ENCODE peak calls at places on chromosomes 12 and 14, in five cellular contexts. M, F, N, G and D are unnamed samples.

GRCh38 chr12:124461851-124462623 is 105.4 kb downstream of the NCOR2 start:
- DNase-seq in F (no peak), M (peak; percentile 33), G (no peak), N (no peak), D (no peak)

GRCh38 chr12:87848248-87848868 is 180.8 kb downstream of the C12orf50 start:
- DNase-seq in N (peak; percentile 60), M (peak; percentile 82), F (peak; percentile 49), G (no peak), D (peak; percentile 65)

GRCh38 chr12:65536876-65537661 is 258.6 kb downstream of the MSRB3 start:
- DNase-seq in N (peak; percentile 25), F (no peak), M (peak; percentile 100), G (no peak), D (peak; percentile 100)

GRCh38 chr14:61549425-61549824 is 145.9 kb upstream of the HIF1A start:
- DNase-seq in N (no peak), M (peak; percentile 63), G (no peak), F (no peak), D (peak; percentile 26)

GRCh38 chr12:44774815-44775411 is 101.2 kb downstream of the NELL2 start:
- DNase-seq in G (peak; percentile 76), N (peak; percentile 58), F (peak; percentile 45), M (peak; percentile 1), D (peak; percentile 4)

GRCh38 chr14:22547309-22547947 is 41.6 kb downstream of the DAD1 start:
- DNase-seq in G (no peak), M (no peak), N (no peak), F (no peak), D (peak; percentile 61)

GRCh38 chr12:56840922-56841321 is 77.8 kb downstream of the HSD17B6 start:
- DNase-seq in F (no peak), M (peak; percentile 18), G (peak; percentile 54), N (peak; percentile 79), D (peak; percentile 44)

GRCh38 chr12:56158926-56159461 is 835 bp downstream of the MYL6 start:
- DNase-seq in G (peak; percentile 86), N (peak; percentile 89), F (peak; percentile 46), M (peak; percentile 58), D (peak; percentile 72)

GRCh38 chr14:89391123-89391522 is 25.9 kb downstream of the FOXN3 start:
- DNase-seq in N (no peak), G (no peak), F (no peak), M (peak; percentile 17), D (no peak)

GRCh38 chr14:24840204-24840893 is 206.4 kb upstream of the GZMB start:
- DNase-seq in M (no peak), G (no peak), N (peak; percentile 75), F (no peak), D (peak; percentile 29)

GRCh38 chr12:10829994-10830393 is 3.8 kb upstream of the TAS2R10 start:
- DNase-seq in N (no peak), M (no peak), G (no peak), F (no peak), D (no peak)

GRCh38 chr14:28412076-28412475 is 354.5 kb upstream of the FOXG1 start:
- DNase-seq in F (no peak), N (no peak), G (no peak), M (no peak), D (no peak)

GRCh38 chr12:40287369-40287975 is 62.7 kb downstream of the LRRK2 start:
- DNase-seq in N (no peak), M (no peak), F (no peak), G (no peak), D (no peak)

GRCh38 chr14:68627050-68627867 is 165.6 kb downstream of the ZFP36L1 start:
- DNase-seq in N (peak; percentile 39), M (no peak), F (no peak), G (no peak), D (peak; percentile 56)

GRCh38 chr14:68628605-68629310 is 164.1 kb downstream of the ZFP36L1 start:
- DNase-seq in M (no peak), G (peak; percentile 60), N (peak; percentile 87), F (no peak), D (no peak)

GRCh38 chr14:68626386-68626785 is 166.5 kb downstream of the ZFP36L1 start:
- DNase-seq in M (no peak), N (no peak), F (no peak), G (no peak), D (no peak)

GRCh38 chr14:68630081-68630571 is 162.7 kb downstream of the ZFP36L1 start:
- DNase-seq in M (no peak), N (no peak), G (no peak), F (no peak), D (no peak)

DNA sequence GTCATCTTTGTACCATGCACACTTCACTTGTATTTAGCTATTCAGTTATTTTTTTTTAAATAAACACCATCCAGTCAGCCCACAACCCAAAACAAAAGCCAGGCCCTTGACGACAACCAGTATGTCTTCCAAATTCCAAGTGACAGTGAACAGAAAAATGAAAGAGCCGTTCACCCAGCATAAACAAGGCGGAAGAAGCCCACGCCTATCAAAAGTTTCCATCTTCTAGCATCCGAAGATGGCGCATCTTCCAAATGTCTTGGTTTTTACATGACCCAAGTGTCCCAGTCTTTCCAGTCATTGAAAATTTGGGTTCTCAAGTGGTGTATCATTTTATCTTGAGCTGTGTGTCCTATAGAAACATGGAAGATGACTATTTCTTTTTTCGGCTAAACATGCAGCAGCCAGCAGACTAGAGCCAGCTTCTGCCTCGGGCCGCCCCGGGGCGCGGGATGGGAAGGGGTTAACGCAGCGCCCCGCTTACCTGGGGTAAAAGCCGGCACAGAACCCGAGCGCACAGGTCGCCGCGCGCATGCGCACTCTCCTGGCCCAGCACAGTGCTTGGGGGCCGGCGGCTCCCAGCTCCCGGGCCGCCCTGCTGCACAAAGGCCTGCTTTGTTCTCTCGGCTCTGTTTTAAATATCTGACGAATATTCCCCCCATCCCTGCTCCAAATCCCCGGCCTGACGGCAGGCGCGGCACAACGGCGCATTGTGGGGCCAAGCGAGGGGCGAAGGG is 164.8 kb downstream of the ZFP36L1 start:
- DNase-seq in M (no peak), N (peak; percentile 83), F (peak; percentile 52), G (peak; percentile 85), D (no peak)
- H3K79me1 ChIP-seq in M (no peaks in the 10 kb centered on the region), N (no peaks in the 10 kb centered on the region), F (no peaks in the 10 kb centered on the region), G (no peaks in the 10 kb centered on the region), D (no peaks in the 10 kb centered on the region)

GRCh38 chr12:46263140-46264017 is 5.5 kb downstream of the SLC38A1 start:
- DNase-seq in M (no peak), G (no peak), F (no peak), N (no peak), D (no peak)

GRCh38 chr12:46265734-46266133 is 3.1 kb downstream of the SLC38A1 start:
- DNase-seq in M (no peak), F (no peak), G (no peak), N (no peak), D (no peak)

GRCh38 chr12:46266382-46266791 is 2.5 kb downstream of the SLC38A1 start:
- DNase-seq in M (peak; percentile 61), F (no peak), N (peak; percentile 62), G (no peak), D (peak; percentile 61)

GRCh38 chr12:46264057-46264456 is 4.8 kb downstream of the SLC38A1 start:
- DNase-seq in M (peak; percentile 73), N (no peak), G (no peak), F (no peak), D (peak; percentile 42)

GRCh38 chr12:46265102-46265501 is 3.7 kb downstream of the SLC38A1 start:
- DNase-seq in N (no peak), G (no peak), M (no peak), F (no peak), D (no peak)
- H3K79me1 ChIP-seq in N (no peaks in the 10 kb centered on the region), G (no peaks in the 10 kb centered on the region), M (peaks cover 21% of the 10 kb centered on the region), F (peaks cover 6% of the 10 kb centered on the region), D (peaks cover 3% of the 10 kb centered on the region)

GRCh38 chr12:108621161-108621560 is 12.5 kb downstream of the SELPLG start:
- DNase-seq in N (no peak), F (no peak), M (no peak), G (no peak), D (no peak)

GRCh38 chr12:108620236-108620879 is 13.3 kb downstream of the SELPLG start:
- DNase-seq in G (no peak), F (no peak), M (peak; percentile 63), N (no peak), D (peak; percentile 86)

GRCh38 chr12:108622921-108623514 is 10.7 kb downstream of the SELPLG start:
- DNase-seq in N (no peak), G (no peak), M (no peak), F (no peak), D (no peak)

GRCh38 chr12:108622425-108622824 is 11.3 kb downstream of the SELPLG start:
- DNase-seq in N (peak; percentile 94), G (peak; percentile 73), F (no peak), M (no peak), D (peak; percentile 88)

DNA sequence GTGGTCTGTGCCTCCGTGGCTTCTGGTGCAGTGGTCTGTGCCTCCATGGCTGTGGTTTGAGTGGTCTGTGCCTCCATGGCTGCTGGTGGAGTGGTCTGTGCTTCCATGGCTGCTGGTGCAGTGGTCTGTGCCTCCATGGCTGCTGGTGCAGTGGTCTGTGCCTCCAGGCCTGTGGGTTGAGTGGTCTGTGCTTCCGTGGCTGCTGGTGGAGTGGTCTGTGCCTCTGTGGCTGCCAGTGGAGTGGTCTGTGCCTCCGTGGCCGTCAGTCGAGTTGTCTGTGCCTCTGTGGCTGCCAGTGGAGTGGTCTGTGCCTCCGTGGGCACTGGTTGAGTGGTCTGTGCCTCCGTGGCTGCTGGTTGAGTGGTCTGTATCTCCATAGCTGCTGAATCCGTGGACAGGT is 10.1 kb downstream of the SELPLG start:
- DNase-seq in F (no peak), M (no peak), G (no peak), N (no peak), D (no peak)
- H3K79me1 ChIP-seq in F (no peaks in the 10 kb centered on the region), M (no peaks in the 10 kb centered on the region), G (no peaks in the 10 kb centered on the region), N (no peaks in the 10 kb centered on the region), D (no peaks in the 10 kb centered on the region)

DNA sequence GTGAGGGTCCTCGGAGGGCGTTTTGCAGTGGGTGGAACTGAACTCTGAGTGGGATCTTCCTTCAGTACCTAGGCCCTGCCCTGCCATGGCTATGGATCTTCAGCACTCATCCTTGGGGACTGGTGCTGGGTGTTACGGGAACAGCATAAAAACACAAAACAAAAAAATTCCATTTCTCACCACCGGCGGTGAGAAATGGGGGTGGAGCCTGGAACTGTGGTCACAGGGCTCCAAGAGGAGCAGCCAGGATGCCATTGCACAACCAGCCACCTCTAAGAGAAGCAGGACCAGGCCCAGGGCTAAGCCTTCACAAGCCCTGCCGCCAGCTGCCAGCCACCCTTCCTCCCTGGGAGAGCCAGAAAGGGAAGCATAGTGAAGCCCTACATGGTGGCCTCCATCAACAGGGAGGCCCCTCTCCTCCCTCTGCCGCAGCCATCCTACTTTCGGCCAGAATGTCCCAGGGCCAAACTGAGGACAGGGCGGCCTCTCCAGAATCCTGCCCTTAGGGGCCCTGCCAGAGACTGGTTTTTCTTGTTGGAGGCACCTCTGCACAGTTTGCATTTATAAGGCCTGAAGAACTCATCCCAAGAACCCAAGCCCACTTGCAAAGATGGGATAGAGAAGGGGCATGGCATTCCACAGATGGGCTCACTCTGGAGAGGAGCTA is 76.5 kb downstream of the VCPKMT start:
- DNase-seq in G (no peak), F (no peak), M (no peak), N (peak; percentile 60), D (peak; percentile 85)
- H3K79me1 ChIP-seq in G (no peaks in the 10 kb centered on the region), F (no peaks in the 10 kb centered on the region), M (no peaks in the 10 kb centered on the region), N (no peaks in the 10 kb centered on the region), D (no peaks in the 10 kb centered on the region)

GRCh38 chr12:49888461-49889151 is 15.1 kb downstream of the FAIM2 start:
- DNase-seq in M (no peak), N (no peak), G (no peak), F (no peak), D (no peak)
- H3K79me1 ChIP-seq in M (no peaks in the 10 kb centered on the region), N (no peaks in the 10 kb centered on the region), G (no peaks in the 10 kb centered on the region), F (no peaks in the 10 kb centered on the region), D (no peaks in the 10 kb centered on the region)